ENCODE peak calls at places on chromosomes 13 and 19, in ten cellular contexts. S, Y, D, N, Q, M, V, B, I and O are unnamed samples.

GRCh38 chr13:40420160-40420740 is 246.2 kb downstream of the FOXO1 start:
- DNase-seq in S (no peak), Y (no peak), D (no peak), N (no peak), Q (no peak), M (no peak), V (no peak), B (no peak), I (no peak), O (no peak)

GRCh38 chr19:3980353-3981251 is 4.7 kb downstream of the EEF2 start:
- DNase-seq in S (no peak), Y (no peak), D (no peak), N (no peak), Q (no peak), M (no peak), V (no peak), B (no peak), I (no peak), O (no peak)

GRCh38 chr19:40721140-40721486 is 4.2 kb downstream of the ITPKC start:
- DNase-seq in S (no peak), Y (no peak), D (no peak), N (no peak), Q (no peak), M (no peak), V (no peak), B (no peak), I (no peak), O (no peak)

GRCh38 chr13:102197193-102197592 is 204.7 kb downstream of the FGF14 start:
- DNase-seq in S (no peak), Y (no peak), D (no peak), N (peak; percentile 65), Q (no peak), M (no peak), V (no peak), B (no peak), I (peak; percentile 2), O (no peak)

GRCh38 chr19:12939292-12939606 is 840 bp downstream of the CALR start:
- DNase-seq in S (no peak), Y (no peak), D (no peak), N (no peak), Q (peak; percentile 64), M (no peak), V (no peak), B (peak; percentile 47), I (no peak), O (no peak)

GRCh38 chr19:10921199-10921879 is 7.1 kb downstream of the YIPF2 start:
- DNase-seq in S (peak; percentile 42), Y (no peak), D (no peak), N (no peak), Q (no peak), M (no peak), V (no peak), B (no peak), I (no peak), O (no peak)

GRCh38 chr19:17847538-17848366 is at the start of gene JAK3:
- DNase-seq in S (peak; percentile 50), Y (peak; percentile 78), D (peak; percentile 58), N (no peak), Q (peak; percentile 89), M (no peak), V (no peak), B (peak; percentile 80), I (no peak), O (peak; percentile 74)

GRCh38 chr19:13094771-13095392 is 7.8 kb downstream of the LYL1 start:
- DNase-seq in S (no peak), Y (no peak), D (no peak), N (no peak), Q (no peak), M (no peak), V (no peak), B (no peak), I (no peak), O (no peak)

GRCh38 chr13:33033361-33033812 is 17.2 kb downstream of the KL start:
- DNase-seq in S (no peak), Y (peak; percentile 5), D (no peak), N (no peak), Q (no peak), M (no peak), V (no peak), B (no peak), I (no peak), O (no peak)